ENCODE peak calls at places on chromosomes 2 and 18, in nine cellular contexts. Z is mesenchymal stem cell, O is IMR-90, T is breast epithelium, E is foreskin keratinocyte, U is neuronal stem cell, G is right atrium auricular region, X is heart right ventricle, N is right cardiac atrium. R is an unnamed sample.
A peak's percentile ranks its signal among the peaks of the same experiment; 100 is the strongest.

GRCh38 chr2:177148477-177149154 is 64.0 kb upstream of the HNRNPA3 start:
- DNase-seq in E (no peak), T (peak; percentile 53), U (peak; percentile 77), Z (peak; percentile 81), G (no peak), N (peak; percentile 67), X (peak; percentile 57), O (peak; percentile 66), R (peak; percentile 61)

GRCh38 chr18:2515408-2515807 is 55.9 kb downstream of the METTL4 start:
- DNase-seq in N (no peak), E (peak; percentile 79), X (no peak), Z (peak; percentile 86), T (no peak), O (peak; percentile 93), G (no peak), U (no peak), R (peak; percentile 93)

GRCh38 chr18:58321986-58322385 is 278.0 kb downstream of the NEDD4L start:
- DNase-seq in N (peak; percentile 68), O (peak; percentile 74), G (peak; percentile 93), U (no peak), E (peak; percentile 50), X (peak; percentile 35), T (peak; percentile 77), Z (peak; percentile 69), R (peak; percentile 86)

GRCh38 chr2:23533014-23533730 is 148.2 kb downstream of the KLHL29 start:
- DNase-seq in G (no peak), N (no peak), U (no peak), Z (no peak), X (no peak), O (no peak), T (no peak), E (no peak), R (no peak)

GRCh38 chr2:112916625-112917024 is 5.7 kb downstream of the IL37 start:
- DNase-seq in T (no peak), E (no peak), X (no peak), Z (no peak), G (no peak), U (no peak), N (no peak), O (no peak), R (no peak)

GRCh38 chr18:9869713-9870430 is 15.9 kb upstream of the TXNDC2 start:
- DNase-seq in O (peak; percentile 64), N (no peak), Z (peak; percentile 88), X (no peak), U (no peak), T (no peak), G (no peak), E (no peak), R (peak; percentile 74)

GRCh38 chr2:181395871-181396574 is 61.2 kb upstream of the ITGA4 start:
- DNase-seq in E (no peak), X (no peak), G (no peak), T (no peak), Z (no peak), N (no peak), U (no peak), O (no peak), R (no peak)

GRCh38 chr2:241762321-241762932 is 14.2 kb upstream of the GAL3ST2 start:
- DNase-seq in X (no peak), N (no peak), E (no peak), Z (no peak), G (no peak), T (no peak), O (no peak), U (no peak), R (peak; percentile 43)

GRCh38 chr2:99637157-99637697 is 147.4 kb upstream of the REV1 start:
- DNase-seq in U (no peak), Z (no peak), O (no peak), T (no peak), X (no peak), G (no peak), E (no peak), N (no peak), R (no peak)

GRCh38 chr2:159119652-159120257 is 151.3 kb downstream of the TANC1 start:
- DNase-seq in U (no peak), T (no peak), Z (peak; percentile 31), O (peak; percentile 56), E (no peak), G (no peak), N (peak; percentile 38), X (peak; percentile 33), R (no peak)

GRCh38 chr18:48827321-48828200 is 123.2 kb downstream of the SMAD7 start:
- DNase-seq in X (no peak), N (peak; percentile 8), U (peak; percentile 55), Z (peak; percentile 89), O (peak; percentile 73), E (no peak), T (no peak), G (peak; percentile 58), R (no peak)

GRCh38 chr18:25287096-25287495 is 64.9 kb downstream of the ZNF521 start:
- DNase-seq in X (no peak), Z (no peak), E (no peak), U (no peak), O (no peak), G (no peak), N (no peak), T (no peak), R (no peak)

GRCh38 chr2:224865016-224865415 is 148.9 kb upstream of the CCDC195 start:
- DNase-seq in U (no peak), Z (no peak), E (no peak), N (no peak), X (no peak), T (no peak), O (no peak), G (no peak), R (no peak)

DNA sequence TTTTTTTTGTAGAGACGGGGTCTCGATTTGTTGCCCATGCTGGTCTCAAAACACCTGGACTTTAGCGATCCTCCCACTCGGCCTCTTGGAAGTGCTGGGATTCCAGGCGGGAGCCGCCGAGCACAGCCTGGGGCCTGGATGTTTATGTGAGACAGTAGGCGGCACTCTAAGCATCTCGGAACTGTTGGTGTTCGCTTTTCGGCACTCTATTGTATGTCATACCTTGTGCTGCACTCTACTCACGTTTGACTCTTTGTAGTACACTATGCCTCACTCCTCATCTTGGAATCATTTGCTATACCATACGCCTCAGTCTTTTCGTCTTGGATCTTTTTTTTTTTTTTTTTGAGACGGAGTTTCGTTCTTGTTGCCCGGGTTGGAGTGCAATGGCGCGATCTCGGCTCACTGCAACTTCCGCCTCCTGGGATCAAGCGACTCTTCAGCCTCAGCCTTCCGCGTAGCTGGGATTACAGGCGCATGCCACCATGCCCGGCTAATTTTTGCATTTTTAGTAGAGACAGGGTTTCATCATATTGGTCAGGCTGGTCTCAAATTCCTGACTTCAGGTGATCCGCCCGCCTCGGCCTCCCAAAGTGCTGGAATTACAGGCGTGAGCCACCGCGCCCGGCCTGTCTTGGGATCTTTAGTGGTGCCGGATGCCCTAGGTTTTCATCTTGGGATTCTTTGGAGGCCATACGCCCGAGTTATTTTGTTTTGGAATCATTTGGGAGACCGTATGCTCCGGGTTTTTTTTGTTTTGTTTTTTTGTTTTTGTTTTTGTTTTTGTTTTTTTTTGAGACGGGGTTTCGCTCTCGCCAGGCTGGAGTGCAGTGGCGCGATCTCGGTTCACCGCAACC is 24.2 kb upstream of the ZDBF2 start:
- DNase-seq in T (no peak), N (no peak), U (no peak), E (no peak), O (peak; percentile 4), G (no peak), X (no peak), Z (peak; percentile 36), R (no peak)
- H3K27me3 ChIP-seq in T (peaks cover 31% of the 10 kb centered on the region), N (no peaks in the 10 kb centered on the region), U (peaks cover 37% of the 10 kb centered on the region), E (peaks cover 50% of the 10 kb centered on the region), O (peaks cover 14% of the 10 kb centered on the region), G (no peaks in the 10 kb centered on the region), X (peaks cover 57% of the 10 kb centered on the region), Z (peaks cover 46% of the 10 kb centered on the region), R (peaks cover 8% of the 10 kb centered on the region)

GRCh38 chr2:46862430-46862829 is 53.2 kb downstream of the MCFD2 start:
- DNase-seq in Z (no peak), U (no peak), O (peak; percentile 40), G (no peak), N (no peak), X (no peak), E (no peak), T (no peak), R (no peak)
- H3K27me3 ChIP-seq in Z (no peaks in the 10 kb centered on the region), U (no peaks in the 10 kb centered on the region), O (no peaks in the 10 kb centered on the region), G (no peaks in the 10 kb centered on the region), N (no peaks in the 10 kb centered on the region), X (no peaks in the 10 kb centered on the region), E (no peaks in the 10 kb centered on the region), T (no peaks in the 10 kb centered on the region), R (no peaks in the 10 kb centered on the region)

GRCh38 chr2:163987175-163987574 is 251.4 kb upstream of the FIGN start:
- DNase-seq in Z (no peak), G (no peak), E (no peak), X (no peak), N (no peak), O (no peak), U (no peak), T (no peak), R (no peak)

GRCh38 chr2:163983911-163984310 is 248.1 kb upstream of the FIGN start:
- DNase-seq in U (no peak), O (no peak), T (no peak), N (no peak), E (no peak), Z (no peak), X (no peak), G (no peak), R (no peak)

GRCh38 chr2:163990088-163990487 is 254.3 kb upstream of the FIGN start:
- DNase-seq in G (no peak), E (no peak), T (no peak), N (peak; percentile 24), X (no peak), Z (no peak), U (no peak), O (no peak), R (no peak)

GRCh38 chr2:163982938-163983337 is 247.1 kb upstream of the FIGN start:
- DNase-seq in T (no peak), E (no peak), U (no peak), N (no peak), G (no peak), X (no peak), Z (no peak), O (no peak), R (no peak)

GRCh38 chr2:163984991-163985390 is 249.2 kb upstream of the FIGN start:
- DNase-seq in N (no peak), T (no peak), E (no peak), G (no peak), U (no peak), Z (no peak), X (no peak), O (no peak), R (no peak)
- H3K27me3 ChIP-seq in N (no peaks in the 10 kb centered on the region), T (no peaks in the 10 kb centered on the region), E (no peaks in the 10 kb centered on the region), G (no peaks in the 10 kb centered on the region), U (no peaks in the 10 kb centered on the region), Z (no peaks in the 10 kb centered on the region), X (no peaks in the 10 kb centered on the region), O (no peaks in the 10 kb centered on the region), R (no peaks in the 10 kb centered on the region)

GRCh38 chr2:170812716-170813585 is 3.7 kb upstream of the GAD1 start:
- DNase-seq in G (no peak), O (peak; percentile 84), Z (peak; percentile 80), X (no peak), T (peak; percentile 37), N (no peak), E (no peak), U (peak; percentile 84), R (peak; percentile 75)
- H3K27me3 ChIP-seq in G (peaks cover 45% of the 10 kb centered on the region), O (peaks cover 48% of the 10 kb centered on the region), Z (peaks cover 58% of the 10 kb centered on the region), X (peaks cover 77% of the 10 kb centered on the region), T (peaks cover 52% of the 10 kb centered on the region), N (no peaks in the 10 kb centered on the region), E (peaks cover 54% of the 10 kb centered on the region), U (peaks cover 51% of the 10 kb centered on the region), R (peaks cover 29% of the 10 kb centered on the region)

R was measured in bronchial epithelial cell.